ENCODE peak calls at places on chromosomes 2 and 18, in ten cellular contexts. B is Panc1, L is stomach, N is H1, Q is transverse colon, J is breast epithelium, D is K562, T is spleen, R is HCT116, H is sigmoid colon. F is an unnamed sample.

GRCh38 chr2:193687195-193687594 is 1492.5 kb upstream of the TMEFF2 start:
- DNase-seq in H (no peak), B (no peak), D (no peak), R (no peak), J (no peak), L (no peak), N (no peak), T (no peak), Q (no peak), F (no peak)

GRCh38 chr2:108612153-108612513 is 77.9 kb downstream of the LIMS1 start:
- DNase-seq in J (no peak), H (no peak), Q (peak; percentile 51), R (no peak), B (no peak), L (no peak), N (no peak), T (no peak), D (peak; percentile 46), F (no peak)

GRCh38 chr2:121218386-121218938 is 66.5 kb downstream of the TFCP2L1 start:
- DNase-seq in L (no peak), T (no peak), R (no peak), B (no peak), Q (no peak), N (no peak), H (no peak), J (no peak), D (no peak), F (no peak)

GRCh38 chr2:234747032-234747431 is 204.8 kb upstream of the SH3BP4 start:
- DNase-seq in B (no peak), H (no peak), J (no peak), L (no peak), D (no peak), N (no peak), R (no peak), Q (no peak), T (no peak), F (no peak)

GRCh38 chr18:32372381-32373061 is 98.2 kb downstream of the GAREM1 start:
- DNase-seq in H (no peak), Q (peak; percentile 74), B (no peak), J (peak; percentile 52), D (no peak), T (no peak), R (peak; percentile 91), L (peak; percentile 81), N (no peak), F (no peak)

GRCh38 chr2:197054437-197054836 is 127.9 kb upstream of the PGAP1 start:
- DNase-seq in T (no peak), N (no peak), B (no peak), R (no peak), H (no peak), J (no peak), L (no peak), Q (no peak), D (no peak), F (no peak)

GRCh38 chr18:8341481-8342230 is 267.6 kb upstream of the RAB12 start:
- DNase-seq in B (no peak), Q (no peak), R (no peak), T (no peak), J (no peak), L (peak; percentile 60), H (no peak), N (no peak), D (no peak), F (no peak)

GRCh38 chr2:216934623-216935022 is 74.8 kb upstream of the TNP1 start:
- DNase-seq in B (no peak), L (no peak), H (no peak), T (no peak), Q (no peak), R (no peak), J (no peak), D (no peak), N (no peak), F (no peak)

GRCh38 chr2:235623052-235623451 is 129.2 kb downstream of the AGAP1 start:
- DNase-seq in N (no peak), Q (no peak), L (no peak), D (no peak), R (no peak), J (no peak), B (no peak), H (no peak), T (no peak), F (no peak)

GRCh38 chr2:107772380-107772779 is 54.3 kb upstream of the RGPD4 start:
- DNase-seq in Q (no peak), D (no peak), R (no peak), N (no peak), H (no peak), B (no peak), L (no peak), J (no peak), T (no peak), F (no peak)

GRCh38 chr2:805664-806063 is 128.5 kb upstream of the TMEM18 start:
- DNase-seq in Q (no peak), B (no peak), N (no peak), D (no peak), J (no peak), H (no peak), L (no peak), R (no peak), T (no peak), F (no peak)

GRCh38 chr2:56580242-56580641 is 396.5 kb downstream of the CCDC85A start:
- DNase-seq in N (no peak), H (no peak), B (no peak), L (no peak), Q (no peak), T (no peak), J (no peak), D (no peak), R (no peak), F (no peak)

GRCh38 chr2:127060264-127060945 is 46.5 kb downstream of the BIN1 start:
- DNase-seq in Q (no peak), H (no peak), T (no peak), L (no peak), N (no peak), D (no peak), B (no peak), J (no peak), R (no peak), F (no peak)
- H3K4me1 ChIP-seq in Q (peaks cover 12% of the 10 kb centered on the region), H (peaks cover 16% of the 10 kb centered on the region), T (peaks cover 6% of the 10 kb centered on the region), L (peaks cover 24% of the 10 kb centered on the region), N (no peaks in the 10 kb centered on the region), D (peaks cover 13% of the 10 kb centered on the region), B (peaks cover 18% of the 10 kb centered on the region), J (no peaks in the 10 kb centered on the region), R (peaks cover 15% of the 10 kb centered on the region), F (peaks cover 31% of the 10 kb centered on the region)

DNA sequence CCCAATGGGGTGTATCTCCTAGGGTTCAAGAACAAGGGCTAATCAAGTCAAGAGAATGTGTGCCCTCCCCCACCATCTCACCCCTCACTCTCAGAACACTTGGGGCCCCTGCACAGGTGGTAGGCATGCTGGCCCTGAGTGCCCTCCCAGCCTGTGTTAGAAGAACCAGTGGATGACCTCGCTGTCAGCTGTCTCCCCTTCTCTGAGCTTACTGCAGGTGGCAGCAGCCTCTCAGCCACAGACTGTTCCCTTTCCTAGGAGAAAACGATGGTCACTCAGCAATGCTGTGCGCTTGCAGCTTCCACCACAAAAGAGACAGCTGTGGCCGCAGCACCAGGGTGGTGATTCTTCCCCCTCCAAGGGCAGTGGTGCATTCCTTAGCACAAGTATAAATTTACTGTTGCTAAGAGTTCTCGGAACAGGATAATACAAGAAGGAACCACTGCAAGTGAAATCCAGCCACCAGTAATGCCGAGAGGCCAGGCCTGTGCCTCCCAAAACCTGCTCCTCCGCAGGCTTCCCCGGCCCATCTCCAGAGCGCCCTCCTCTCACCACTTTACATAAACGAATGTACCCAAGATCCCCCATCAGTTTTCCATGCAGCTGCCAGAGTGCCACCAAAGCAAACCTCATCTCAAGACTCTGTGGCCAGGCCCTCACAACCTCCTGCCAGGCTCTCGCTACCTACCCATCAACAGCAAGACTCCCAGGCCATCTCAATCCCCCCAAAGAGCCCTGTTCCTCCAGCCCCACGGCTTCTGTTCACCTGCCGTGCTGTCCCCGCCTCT is 935 bp upstream of the RAMP1 start:
- DNase-seq in R (no peak), J (no peak), B (peak; percentile 58), Q (peak; percentile 64), D (peak; percentile 57), N (peak; percentile 69), H (peak; percentile 92), T (peak; percentile 78), L (peak; percentile 69), F (peak; percentile 90)
- TF ChIP-seq POLR2AphosphoS5 in R (peak; percentile 19), J (no peak), B (no peak), Q (no peak), D (no peak), N (no peak), H (peak; percentile 57), T (no peak), L (peak; percentile 74), F (no peak)

DNA sequence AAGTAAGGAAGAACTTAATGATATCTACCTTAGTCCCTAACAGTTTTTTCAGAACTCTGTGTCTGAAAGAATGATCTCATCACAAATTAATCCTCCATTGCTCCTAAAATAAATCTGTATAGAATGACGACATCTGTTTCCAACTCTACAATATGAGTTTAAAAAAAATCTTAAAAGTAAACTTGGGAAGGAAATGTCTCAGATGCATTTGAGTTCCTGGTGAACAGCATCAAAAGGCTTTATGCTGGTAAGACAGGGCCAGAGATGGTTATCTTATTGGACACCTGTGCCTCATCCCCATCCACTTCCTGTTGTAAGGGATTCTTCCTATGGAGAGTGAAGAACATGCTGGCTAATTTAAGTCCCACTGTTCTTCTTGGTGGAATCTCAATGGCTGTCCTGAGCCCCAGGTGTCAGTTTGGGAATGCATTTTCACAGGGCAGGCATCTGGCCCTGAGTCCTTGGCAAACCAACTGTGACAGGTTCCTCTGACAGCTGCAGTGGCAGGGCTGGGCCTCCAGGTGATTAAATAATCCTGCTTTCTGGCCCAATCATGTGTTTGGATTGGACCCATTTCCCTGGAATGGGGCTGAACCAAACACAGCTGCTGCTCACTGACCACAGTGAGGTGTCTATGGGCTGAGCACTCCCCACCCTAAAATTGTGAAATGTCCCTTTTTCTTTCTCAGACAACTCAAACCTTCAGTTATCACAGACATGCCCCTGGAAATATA is 12.9 kb upstream of the NCKAP5 start:
- DNase-seq in Q (no peak), R (no peak), T (no peak), J (no peak), D (no peak), B (no peak), H (no peak), N (no peak), L (no peak), F (peak; percentile 52)
- H3K27ac ChIP-seq in Q (no peak overlapping the region), R (no peak overlapping the region), T (no peak overlapping the region), J (peak overlapping the region; percentile 27), D (no peak overlapping the region), B (no peak overlapping the region), H (no peak overlapping the region), N (no peak overlapping the region), L (no peak overlapping the region), F (no peak overlapping the region)

DNA sequence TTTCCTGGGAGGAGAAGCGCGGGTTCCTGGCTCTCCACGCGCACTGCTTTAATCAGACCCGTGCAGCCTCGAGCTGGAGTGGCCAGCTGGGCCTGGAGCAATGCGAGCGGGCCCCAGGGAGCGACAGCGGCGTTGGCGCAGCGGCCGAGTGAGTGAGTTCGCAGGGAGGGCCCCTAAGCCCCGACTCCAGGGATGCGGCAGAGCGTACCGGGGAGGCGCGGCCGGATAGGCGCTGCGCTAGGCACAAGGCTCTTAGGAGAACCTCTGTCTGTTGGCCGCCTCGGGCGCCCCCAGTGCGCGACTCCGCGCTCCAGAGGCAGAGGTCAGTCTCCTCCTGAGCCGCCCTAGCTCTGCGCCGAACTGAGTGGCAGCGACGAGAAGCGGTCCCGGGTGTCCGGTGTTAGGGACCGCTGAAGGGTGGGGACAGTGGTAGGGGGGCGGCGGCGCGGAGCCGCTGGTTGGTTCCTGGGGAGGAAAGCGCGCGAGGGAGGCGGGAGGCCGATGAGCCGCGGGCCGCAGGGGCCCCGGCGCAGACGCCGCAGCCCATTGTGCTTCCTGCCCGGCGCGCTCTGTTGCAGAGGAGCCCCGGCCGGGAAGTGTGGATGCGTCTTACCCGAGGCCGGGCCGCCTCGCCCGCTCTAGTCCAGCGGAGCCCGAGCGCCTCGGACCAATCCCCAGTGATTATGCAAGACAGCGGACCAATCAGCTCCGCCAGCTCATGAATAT is 410 bp upstream of the DLX1 start:
- DNase-seq in B (no peak), H (peak; percentile 86), J (no peak), T (peak; percentile 88), N (peak; percentile 88), Q (peak; percentile 69), L (peak; percentile 69), R (peak; percentile 74), D (peak; percentile 98), F (peak; percentile 84)
- H3K4me1 ChIP-seq in B (peaks cover 3% of the 10 kb centered on the region), H (peaks cover 29% of the 10 kb centered on the region), J (peaks cover 25% of the 10 kb centered on the region), T (peaks cover 20% of the 10 kb centered on the region), N (peaks cover 2% of the 10 kb centered on the region), Q (peaks cover 44% of the 10 kb centered on the region), L (peaks cover 79% of the 10 kb centered on the region), R (no peaks in the 10 kb centered on the region), D (peaks cover 7% of the 10 kb centered on the region), F (peaks cover 41% of the 10 kb centered on the region)